ENCODE peak calls at places on chromosomes 3 and 15, in four cellular contexts. N is CD8-positive, alpha-beta memory T cell; A is aorta; B is DND-41. H is an unnamed sample. For H3K9me3 and H3K4me1, the result is how much of the 10 kb centered on the place peaks cover.

GRCh38 chr15:70528270-70528706 is 235.1 kb downstream of the UACA start:
- DNase-seq in B (peak), N (peak), A (no peak), H (no peak)

GRCh38 chr15:50164458-50164857 is 17.5 kb upstream of the SLC27A2 start:
- DNase-seq in A (no peak), B (no peak), N (no peak), H (no peak)

GRCh38 chr3:198071602-198072285 is 111.7 kb downstream of the LMLN start:
- DNase-seq in B (no peak), A (no peak), N (no peak), H (no peak)

GRCh38 chr3:192834428-192834827 is 83.2 kb downstream of the MB21D2 start:
- DNase-seq in B (no peak), A (no peak), N (no peak), H (no peak)

GRCh38 chr3:48468329-48468731 is 21.8 kb downstream of the ATRIP start:
- DNase-seq in B (no peak), A (no peak), N (no peak), H (no peak)

GRCh38 chr3:9750556-9751411 is 1.0 kb downstream of the OGG1 start:
- DNase-seq in B (no peak), N (no peak), A (no peak), H (no peak)

GRCh38 chr3:31918179-31919165 is 62.6 kb downstream of the OSBPL10 start:
- DNase-seq in B (peak), N (no peak), A (no peak), H (no peak)

GRCh38 chr15:89385596-89386242 is 51.1 kb upstream of the POLG start:
- DNase-seq in N (no peak), A (peak), B (no peak), H (no peak)

GRCh38 chr3:100149130-100149529 is 34.8 kb upstream of the FILIP1L start:
- DNase-seq in A (no peak), B (peak), N (no peak), H (no peak)

GRCh38 chr3:184338538-184338945 is 1.1 kb downstream of the FAM131A start:
- DNase-seq in A (peak), N (no peak), B (no peak), H (peak)

GRCh38 chr15:49462242-49462641 is 39.2 kb downstream of the FGF7 start:
- DNase-seq in A (no peak), B (no peak), N (no peak), H (no peak)

GRCh38 chr3:143970773-143971366 is 753 bp upstream of the DIPK2A start:
- DNase-seq in B (peak), A (peak), N (peak), H (peak)

GRCh38 chr3:28726840-28727239 is 378.2 kb upstream of the AZI2 start:
- DNase-seq in A (peak), B (peak), N (no peak), H (peak)

GRCh38 chr3:112646623-112647022 is 5.7 kb upstream of the CCDC80 start:
- DNase-seq in A (no peak), B (no peak), N (no peak), H (no peak)

GRCh38 chr3:113914646-113915045 is 33.2 kb upstream of the ZDHHC23 start:
- DNase-seq in A (no peak), N (no peak), B (no peak), H (no peak)

GRCh38 chr3:17800232-17800631 is 57.8 kb upstream of the TBC1D5 start:
- DNase-seq in N (no peak), B (no peak), A (no peak), H (no peak)

GRCh38 chr3:12051586-12051985 is 47.4 kb downstream of the SYN2 start:
- DNase-seq in N (no peak), B (no peak), A (no peak), H (no peak)

GRCh38 chr15:78317145-78317836 is 17.9 kb upstream of the SKIC8 start:
- DNase-seq in N (no peak), B (no peak), A (no peak), H (no peak)

GRCh38 chr3:194380300-194380699 is 10.8 kb upstream of the LRRC15 start:
- DNase-seq in A (peak), N (no peak), B (no peak), H (no peak)

GRCh38 chr3:48463703-48464102 is 17.2 kb downstream of the ATRIP start:
- DNase-seq in N (no peak), B (no peak), A (no peak), H (no peak)

GRCh38 chr3:127425505-127426443 is 137.9 kb upstream of the PRR20G start:
- DNase-seq in N (no peak), B (no peak), A (no peak), H (no peak)

GRCh38 chr3:112090899-112091586 is 4.9 kb downstream of the C3orf52 start:
- DNase-seq in B (no peak), N (no peak), A (no peak), H (no peak)

GRCh38 chr3:53130179-53131135 is at the start of gene RFT1:
- DNase-seq in B (peak), N (peak), A (peak), H (peak)

GRCh38 chr3:101995371-101996046 is 146.2 kb downstream of the NFKBIZ start:
- DNase-seq in A (no peak), B (no peak), N (no peak), H (no peak)

GRCh38 chr3:106485802-106486201 is 617.0 kb upstream of the CBLB start:
- DNase-seq in N (no peak), A (no peak), B (no peak), H (no peak)

GRCh38 chr3:190306513-190307163 is 15.6 kb downstream of the CLDN1 start:
- DNase-seq in B (no peak), A (no peak), N (no peak), H (no peak)

GRCh38 chr3:154428369-154429206 is 1.4 kb downstream of the GPR149 start:
- DNase-seq in B (no peak), A (peak), N (no peak), H (no peak)

DNA sequence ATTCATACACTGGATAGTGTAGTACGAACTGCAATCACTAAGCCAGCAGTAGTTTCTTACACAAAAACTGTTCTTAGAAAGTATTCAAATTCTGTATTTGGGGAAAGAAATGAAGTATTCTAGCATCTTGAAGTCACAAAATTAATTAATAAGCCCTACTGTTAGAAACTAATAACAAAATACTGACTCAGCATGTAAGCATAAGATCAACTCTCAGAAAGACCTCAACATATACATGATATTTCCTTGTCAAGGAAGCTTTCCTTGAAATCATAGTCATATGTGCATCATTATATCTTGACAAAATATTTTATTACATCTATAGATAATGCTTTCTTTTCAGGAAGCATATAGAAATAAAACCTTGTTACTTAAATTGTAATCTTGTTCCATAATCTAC is 115.5 kb upstream of the GOLGA6L6 start:
- DNase-seq in N (no peak), B (no peak), A (no peak), H (no peak)
- H3K9me3 ChIP-seq in N (under half), B (under half), A (under half), H (under half)

DNA sequence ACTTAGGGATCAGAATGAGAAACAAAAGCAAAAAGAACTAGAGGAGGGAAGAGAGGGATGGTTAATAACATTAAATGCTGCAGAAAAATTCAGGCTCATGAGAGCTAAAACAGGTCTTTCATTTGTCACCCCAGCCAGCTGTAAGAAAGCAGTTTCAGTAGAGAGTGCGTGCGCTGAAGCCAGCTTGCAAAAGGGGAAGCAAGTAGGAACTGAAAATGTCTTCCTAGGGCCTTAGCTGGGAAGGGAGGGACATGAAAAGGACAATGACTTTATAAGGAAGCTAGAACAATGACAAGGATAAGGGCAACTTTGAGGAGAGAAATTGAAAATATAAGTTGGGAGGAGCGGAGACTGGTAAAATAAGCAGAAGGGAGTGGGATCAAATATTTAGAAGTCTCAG is 3.1 kb downstream of the CIAO2A start:
- DNase-seq in N (no peak), A (no peak), B (no peak), H (no peak)
- H3K27ac ChIP-seq in N (peak), A (no peak), B (no peak), H (peak)

GRCh38 chr15:63091679-63092078 is 30.0 kb upstream of the LACTB start:
- DNase-seq in A (no peak), B (no peak), N (no peak), H (no peak)

GRCh38 chr15:63094495-63094931 is 27.1 kb upstream of the LACTB start:
- DNase-seq in N (no peak), A (no peak), B (no peak), H (no peak)

GRCh38 chr15:63089260-63090043 is 32.2 kb upstream of the LACTB start:
- DNase-seq in N (no peak), B (peak), A (no peak), H (peak)

GRCh38 chr15:63090502-63091286 is 31.0 kb upstream of the LACTB start:
- DNase-seq in B (no peak), A (no peak), N (no peak), H (no peak)

GRCh38 chr15:63093486-63094205 is 28.0 kb upstream of the LACTB start:
- DNase-seq in B (peak), A (peak), N (peak), H (peak)
- H3K4me1 ChIP-seq in B (under half), A (under half), N (under half), H (under half)

DNA sequence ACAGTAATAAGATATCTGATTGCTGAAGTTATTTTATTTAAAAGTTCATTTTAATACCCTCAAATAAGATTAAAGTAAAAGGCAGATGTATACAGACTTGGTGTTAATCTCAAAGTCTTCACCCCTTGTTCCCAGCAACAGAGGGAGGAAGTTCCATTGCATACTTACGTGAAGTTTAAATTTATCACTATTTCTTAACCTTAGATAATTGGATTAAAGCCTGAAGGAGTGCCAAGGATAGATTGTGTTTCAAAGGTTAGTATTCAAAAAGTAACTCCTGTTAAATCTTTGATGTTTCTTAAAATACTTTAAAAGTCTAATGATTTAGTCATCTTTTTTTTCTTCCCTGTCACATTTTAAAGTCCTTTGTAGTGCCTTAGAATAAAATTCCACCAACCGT is 39.3 kb downstream of the ATP1B3 start:
- DNase-seq in B (no peak), N (no peak), A (no peak), H (no peak)
- H3K9me3 ChIP-seq in B (under half), N (under half), A (under half), H (under half)

GRCh38 chr3:134388748-134389485 is 14.7 kb upstream of the AMOTL2 start:
- DNase-seq in N (no peak), B (no peak), A (no peak), H (no peak)
- H3K27ac ChIP-seq in N (no peak), B (no peak), A (no peak), H (no peak)